ENCODE peak calls at places on chromosomes 1 and 21, in six cellular contexts. Q is brain microvascular endothelial cell, T is uterus, H is spleen, D is fibroblast of lung, I is Panc1. L is an unnamed sample.

GRCh38 chr21:35593000-35593502 is 467.3 kb downstream of the SETD4 start:
- DNase-seq in T (no peak), I (no peak), D (peak; percentile 81), Q (peak; percentile 48), H (no peak), L (no peak)

GRCh38 chr1:37556712-37557196 is at the start of gene DNALI1:
- DNase-seq in T (peak; percentile 92), Q (peak; percentile 92), D (peak; percentile 87), I (no peak), H (peak; percentile 79), L (no peak)

GRCh38 chr1:196558424-196558823 is 49.8 kb downstream of the KCNT2 start:
- DNase-seq in Q (peak; percentile 67), I (no peak), T (no peak), H (no peak), D (peak; percentile 92), L (peak; percentile 44)

GRCh38 chr1:206829875-206830274 is 35.5 kb upstream of the IL20 start:
- DNase-seq in T (no peak), H (no peak), D (no peak), Q (no peak), I (no peak), L (no peak)

GRCh38 chr1:200336111-200336845 is 73.6 kb downstream of the ZNF281 start:
- DNase-seq in H (no peak), T (no peak), Q (no peak), I (peak; percentile 57), D (peak; percentile 88), L (no peak)

GRCh38 chr1:20530261-20530660 is 22.1 kb upstream of the FAM43B start:
- DNase-seq in T (no peak), H (no peak), D (no peak), Q (no peak), I (no peak), L (no peak)

GRCh38 chr1:55412060-55412459 is 196.9 kb upstream of the USP24 start:
- DNase-seq in I (no peak), D (no peak), T (no peak), Q (no peak), H (no peak), L (no peak)

GRCh38 chr1:13990939-13991338 is 291.0 kb downstream of the PRDM2 start:
- DNase-seq in H (no peak), T (no peak), Q (no peak), D (no peak), I (no peak), L (no peak)

GRCh38 chr1:22831729-22832413 is 121.2 kb downstream of the EPHB2 start:
- DNase-seq in H (peak; percentile 51), Q (peak; percentile 91), D (peak; percentile 96), I (peak; percentile 83), T (no peak), L (peak; percentile 64)

GRCh38 chr1:110040548-110040947 is 6.1 kb downstream of the STRIP1 start:
- DNase-seq in T (no peak), Q (no peak), H (peak; percentile 44), I (no peak), D (no peak), L (no peak)

GRCh38 chr21:37829447-37829846 is 86.8 kb downstream of the KCNJ6 start:
- DNase-seq in Q (peak; percentile 24), T (no peak), D (peak; percentile 72), H (peak; percentile 80), I (no peak), L (peak; percentile 54)

GRCh38 chr1:156898151-156898550 is 4.6 kb downstream of the PEAR1 start:
- DNase-seq in I (no peak), D (peak; percentile 79), T (peak; percentile 47), H (peak; percentile 85), Q (peak; percentile 51), L (no peak)

GRCh38 chr1:38741341-38741740 is 118.2 kb downstream of the RRAGC start:
- DNase-seq in D (peak; percentile 20), Q (peak; percentile 12), I (no peak), H (no peak), T (no peak), L (no peak)

GRCh38 chr1:172970186-172970585 is 80.6 kb downstream of the TNFSF18 start:
- DNase-seq in D (peak; percentile 61), Q (no peak), I (no peak), T (no peak), H (no peak), L (no peak)

GRCh38 chr1:50697440-50698421 is 262.3 kb downstream of the FAF1 start:
- DNase-seq in I (no peak), Q (no peak), H (no peak), D (peak; percentile 81), T (no peak), L (peak; percentile 77)

GRCh38 chr1:59908682-59909081 is 17.9 kb downstream of the CYP2J2 start:
- DNase-seq in I (no peak), Q (no peak), H (no peak), T (no peak), D (no peak), L (no peak)

GRCh38 chr1:35570589-35571137 is 2.5 kb upstream of the TFAP2E start:
- DNase-seq in H (peak; percentile 35), Q (no peak), I (no peak), T (no peak), D (peak; percentile 66), L (no peak)

GRCh38 chr1:27368872-27369703 is 2.3 kb upstream of the MAP3K6 start:
- DNase-seq in I (no peak), H (no peak), D (no peak), T (no peak), Q (no peak), L (no peak)

GRCh38 chr1:208741296-208741695 is 497.1 kb upstream of the PLXNA2 start:
- DNase-seq in D (no peak), Q (no peak), T (no peak), H (no peak), I (no peak), L (no peak)
- TF ChIP-seq CTCF in D (no peak), Q (no peak), T (no peak), H (no peak), I (no peak), L (no peak)

DNA sequence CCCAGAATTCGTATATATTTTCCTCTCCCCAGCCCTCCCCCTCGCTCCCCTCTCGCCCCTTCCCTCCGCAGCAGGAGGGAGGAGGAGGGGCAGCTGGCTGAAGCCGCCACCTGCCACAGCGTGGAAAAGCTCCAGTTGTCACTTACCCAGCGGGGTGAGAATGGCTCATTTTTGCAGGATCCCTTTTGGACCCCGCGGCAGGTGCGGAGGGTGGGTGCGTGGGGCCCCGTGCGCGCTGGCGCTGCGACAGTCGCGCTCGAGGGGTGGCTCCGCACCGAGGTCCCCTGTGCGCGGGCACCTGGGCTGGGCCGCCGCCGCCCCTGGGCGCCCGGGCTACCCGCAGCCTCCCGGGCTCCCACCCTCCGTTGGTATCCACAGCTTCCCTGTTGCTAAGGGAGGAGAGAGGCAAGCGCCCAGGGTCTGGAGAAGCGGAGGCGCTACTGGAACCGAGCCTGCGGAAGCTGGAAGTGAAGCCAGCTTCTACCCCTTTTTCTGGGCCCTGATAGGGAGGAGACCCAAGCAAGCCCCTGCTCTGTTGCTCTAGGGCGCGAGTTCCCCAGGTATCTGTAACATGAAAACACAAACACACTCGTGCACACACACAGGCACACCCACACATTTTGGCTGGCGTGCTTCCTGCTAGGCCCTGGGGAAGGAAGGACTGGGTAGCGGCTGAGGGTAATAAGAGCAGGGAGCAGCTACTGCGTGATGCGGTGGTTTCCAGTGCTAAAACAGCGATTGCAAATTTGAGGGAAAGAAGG is at the start of gene ERICH3:
- DNase-seq in I (no peak), D (peak; percentile 35), H (peak; percentile 56), T (peak; percentile 22), Q (no peak), L (no peak)
- H3K4me3 ChIP-seq in I (no peak within 1 kb of the TSS), D (peak within 1 kb of the TSS; percentile 13), H (peak within 1 kb of the TSS; percentile 25), T (peak within 1 kb of the TSS; percentile 43), Q (peak within 1 kb of the TSS; percentile 40), L (peak within 1 kb of the TSS; percentile 54)

GRCh38 chr1:84755216-84755615 is 65.0 kb upstream of the SSX2IP start:
- DNase-seq in Q (no peak), T (no peak), D (no peak), I (no peak), H (no peak), L (no peak)

GRCh38 chr1:84754376-84754672 is 64.1 kb upstream of the SSX2IP start:
- DNase-seq in Q (no peak), T (no peak), D (no peak), H (no peak), I (no peak), L (no peak)

GRCh38 chr1:84757301-84757700 is 67.0 kb upstream of the SSX2IP start:
- DNase-seq in D (no peak), I (no peak), T (no peak), H (no peak), Q (no peak), L (no peak)

GRCh38 chr1:84756455-84757082 is 66.3 kb upstream of the SSX2IP start:
- DNase-seq in H (no peak), D (peak; percentile 17), Q (no peak), T (no peak), I (no peak), L (no peak)

DNA sequence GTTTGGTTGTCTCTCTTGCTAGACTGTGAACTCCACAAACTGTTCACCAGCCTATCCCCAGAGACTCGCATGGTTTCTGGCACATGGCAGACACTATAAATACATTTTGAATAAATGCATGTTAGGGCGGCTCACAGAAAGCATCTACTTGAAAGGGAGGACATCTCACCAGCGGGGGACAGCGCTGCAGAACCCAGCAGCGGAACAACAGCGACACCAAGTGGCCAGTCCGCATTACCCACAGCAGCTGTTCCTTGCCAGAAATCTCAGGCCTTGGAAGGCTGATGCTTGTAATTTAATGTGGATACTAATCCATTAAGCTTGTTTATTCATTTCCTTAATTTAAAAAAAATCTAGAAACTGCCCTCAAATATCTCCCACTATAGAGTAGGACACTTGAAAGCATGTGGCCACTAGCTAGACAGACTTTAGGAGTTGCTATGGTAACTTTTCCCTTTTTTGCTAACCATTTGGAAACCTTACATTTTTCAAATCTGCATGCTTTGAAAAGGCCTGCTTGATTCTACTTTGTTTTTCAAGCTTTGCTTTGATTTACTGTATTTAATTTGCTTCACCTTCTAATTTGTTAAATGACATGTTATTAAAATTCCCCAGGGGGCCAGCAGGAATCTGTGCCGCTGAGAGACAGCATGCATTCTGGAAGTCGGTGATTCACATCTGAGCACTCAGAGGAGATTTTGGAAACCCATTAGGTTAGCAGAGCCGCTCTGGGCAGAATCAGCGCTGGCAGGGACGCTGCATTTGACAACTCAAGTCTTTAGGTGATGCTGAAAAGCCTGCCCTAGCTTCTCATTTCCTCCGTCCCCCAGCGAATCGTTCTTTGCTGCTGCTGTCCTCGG is 63.5 kb upstream of the SSX2IP start:
- DNase-seq in T (peak; percentile 75), D (peak; percentile 57), I (peak; percentile 81), H (peak; percentile 86), Q (peak; percentile 38), L (no peak)
- TF ChIP-seq CTCF in T (peak; percentile 78), D (peak; percentile 98), I (peak; percentile 100), H (peak; percentile 86), Q (peak; percentile 99), L (peak; percentile 99)

DNA sequence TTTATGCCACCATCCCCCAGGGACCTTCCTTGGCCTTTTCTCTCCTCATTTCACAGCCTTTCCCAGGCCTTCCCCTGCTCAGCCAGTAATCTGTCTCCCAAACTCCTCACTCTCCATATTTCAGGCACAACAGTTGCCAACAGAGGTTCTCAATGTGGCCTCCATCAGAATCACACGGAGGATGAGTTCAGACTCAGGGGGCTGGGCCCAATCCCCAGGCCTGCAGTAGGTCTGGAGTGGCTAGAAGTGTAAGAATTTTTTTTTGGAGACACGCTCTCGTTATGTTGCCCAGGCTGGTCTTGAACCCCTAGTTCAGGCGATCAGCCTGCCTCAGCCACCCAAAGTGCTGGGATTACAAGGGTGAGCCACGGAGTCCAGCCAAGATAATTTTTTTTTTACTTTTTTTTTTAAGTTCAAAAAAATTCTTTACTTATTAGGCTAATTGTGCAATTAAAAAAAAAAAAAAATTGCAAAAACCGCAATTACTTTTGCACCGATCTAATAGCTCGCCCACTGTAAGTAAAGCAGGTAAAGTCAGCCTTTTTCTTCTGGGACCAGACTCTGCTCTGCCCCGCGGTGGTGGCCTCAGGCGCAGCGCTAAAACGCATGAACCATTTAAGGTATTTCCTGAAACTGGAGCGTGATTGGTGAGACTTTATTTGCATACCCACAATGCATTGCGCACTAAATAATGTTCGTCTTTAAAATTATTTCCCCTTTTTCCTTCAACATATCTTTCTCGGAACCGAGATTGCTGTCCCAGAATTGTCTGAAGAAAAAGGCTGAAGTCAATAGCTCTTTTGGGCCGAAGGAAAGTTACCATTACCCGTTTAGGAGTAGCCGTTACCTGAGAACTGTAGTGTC is 18.7 kb downstream of the KIAA2013 start:
- DNase-seq in T (peak; percentile 94), Q (peak; percentile 91), D (peak; percentile 89), I (peak; percentile 92), H (peak; percentile 94), L (peak; percentile 76)
- H3K4me3 ChIP-seq in T (no peak overlapping the region), Q (no peak overlapping the region), D (no peak overlapping the region), I (peak overlapping the region; percentile 28), H (no peak overlapping the region), L (no peak overlapping the region)

L was measured in epithelial cell of proximal tubule.